ENCODE peak calls at places on chromosome 10, in ten cellular contexts. C is upper lobe of right lung, N is heart left ventricle, O is thoracic aorta, Y is Panc1, U is left lung, E is heart right ventricle, H is right lobe of liver, F is pancreas, S is RWPE2. G is an unnamed sample. For H3K4me1 and H3K9me3, the result is how much of the 10 kb centered on the place peaks cover.

GRCh38 chr10:69467928-69468770 is 16.9 kb downstream of the TSPAN15 start:
- ATAC-seq in C (no peak), N (peak), O (no peak), Y (no peak), U (no peak), E (peak), H (no peak), F (no peak), S (no peak), G (no peak)

GRCh38 chr10:119595715-119596515 is 849 bp downstream of the TIAL1 start:
- ATAC-seq in C (peak), N (no peak), O (no peak), Y (peak), U (peak), E (peak), H (peak), F (peak), S (peak), G (peak)

GRCh38 chr10:48667960-48668541 is 16.6 kb upstream of the WDFY4 start:
- ATAC-seq in C (peak), N (no peak), O (no peak), Y (no peak), U (no peak), E (no peak), H (peak), F (no peak), S (no peak), G (no peak)

GRCh38 chr10:72561745-72562166 is 64.1 kb downstream of the MICU1 start:
- ATAC-seq in C (no peak), N (no peak), O (no peak), Y (no peak), U (no peak), E (no peak), H (no peak), F (no peak), S (no peak), G (no peak)

GRCh38 chr10:71419002-71419540 is 22.4 kb downstream of the CDH23 start:
- ATAC-seq in C (no peak), N (no peak), O (no peak), Y (no peak), U (no peak), E (no peak), H (no peak), F (no peak), S (no peak), G (no peak)

GRCh38 chr10:11181996-11182395 is 164.3 kb downstream of the CELF2 start:
- ATAC-seq in C (no peak), N (peak), O (peak), Y (no peak), U (no peak), E (peak), H (no peak), F (no peak), S (no peak), G (peak)

GRCh38 chr10:97378933-97379921 is 21.9 kb downstream of the RRP12 start:
- ATAC-seq in C (peak), N (no peak), O (no peak), Y (peak), U (no peak), E (peak), H (no peak), F (no peak), S (no peak), G (no peak)

GRCh38 chr10:24488631-24489030 is 235.1 kb downstream of the ARHGAP21 start:
- ATAC-seq in C (no peak), N (no peak), O (no peak), Y (no peak), U (peak), E (no peak), H (peak), F (peak), S (no peak), G (no peak)

GRCh38 chr10:110840225-110840922 is 31.4 kb upstream of the PDCD4 start:
- ATAC-seq in C (peak), N (no peak), O (peak), Y (no peak), U (peak), E (peak), H (peak), F (peak), S (peak), G (peak)

GRCh38 chr10:36344240-36344639 is 702.1 kb upstream of the FZD8 start:
- ATAC-seq in C (no peak), N (no peak), O (no peak), Y (no peak), U (no peak), E (no peak), H (no peak), F (no peak), S (peak), G (no peak)

GRCh38 chr10:31102421-31102820 is 70.8 kb upstream of the ZNF438 start:
- ATAC-seq in C (no peak), N (no peak), O (no peak), Y (no peak), U (no peak), E (no peak), H (no peak), F (no peak), S (no peak), G (no peak)

GRCh38 chr10:100570518-100570865 is 34.7 kb downstream of the HIF1AN start:
- ATAC-seq in C (no peak), N (no peak), O (no peak), Y (no peak), U (no peak), E (no peak), H (no peak), F (no peak), S (no peak), G (no peak)

GRCh38 chr10:61628199-61628874 is 34.4 kb upstream of the CABCOCO1 start:
- ATAC-seq in C (no peak), N (no peak), O (no peak), Y (peak), U (peak), E (no peak), H (no peak), F (no peak), S (peak), G (no peak)

GRCh38 chr10:65556006-65556405 is 1369.8 kb upstream of the LRRTM3 start:
- ATAC-seq in C (no peak), N (no peak), O (no peak), Y (no peak), U (no peak), E (no peak), H (no peak), F (no peak), S (no peak), G (no peak)

GRCh38 chr10:14302035-14302434 is 28.7 kb downstream of the FRMD4A start:
- ATAC-seq in C (no peak), N (no peak), O (no peak), Y (no peak), U (no peak), E (no peak), H (no peak), F (no peak), S (no peak), G (no peak)

GRCh38 chr10:74855027-74855426 is 28.6 kb downstream of the KAT6B start:
- ATAC-seq in C (peak), N (peak), O (no peak), Y (no peak), U (peak), E (peak), H (peak), F (peak), S (no peak), G (no peak)

GRCh38 chr10:103739039-103739764 is 116.2 kb downstream of the SH3PXD2A start:
- ATAC-seq in C (peak), N (no peak), O (peak), Y (peak), U (peak), E (peak), H (no peak), F (peak), S (peak), G (peak)

GRCh38 chr10:11168423-11169100 is 150.9 kb downstream of the CELF2 start:
- ATAC-seq in C (no peak), N (no peak), O (no peak), Y (no peak), U (no peak), E (no peak), H (no peak), F (no peak), S (no peak), G (no peak)

GRCh38 chr10:103793920-103794883 is 61.2 kb downstream of the SH3PXD2A start:
- ATAC-seq in C (peak), N (peak), O (no peak), Y (peak), U (peak), E (peak), H (peak), F (peak), S (no peak), G (peak)

GRCh38 chr10:103983367-103983911 is 16.5 kb downstream of the SLK start:
- ATAC-seq in C (peak), N (no peak), O (no peak), Y (peak), U (no peak), E (no peak), H (peak), F (no peak), S (no peak), G (no peak)

GRCh38 chr10:103919648-103920025 is 1.7 kb upstream of the STN1 start:
- ATAC-seq in C (no peak), N (no peak), O (no peak), Y (no peak), U (no peak), E (no peak), H (no peak), F (no peak), S (no peak), G (no peak)

GRCh38 chr10:6600224-6600987 is 20.3 kb upstream of the PRKCQ start:
- ATAC-seq in C (peak), N (no peak), O (no peak), Y (no peak), U (peak), E (no peak), H (no peak), F (no peak), S (no peak), G (no peak)

GRCh38 chr10:103080891-103081581 is 112.0 kb downstream of the NT5C2 start:
- ATAC-seq in C (no peak), N (no peak), O (no peak), Y (peak), U (no peak), E (peak), H (no peak), F (no peak), S (peak), G (no peak)

GRCh38 chr10:43347997-43348396 is 23.4 kb upstream of the FXYD4 start:
- ATAC-seq in C (no peak), N (no peak), O (no peak), Y (peak), U (no peak), E (no peak), H (no peak), F (no peak), S (no peak), G (no peak)

GRCh38 chr10:125072824-125073223 is 87.5 kb downstream of the CTBP2 start:
- ATAC-seq in C (no peak), N (no peak), O (no peak), Y (no peak), U (no peak), E (no peak), H (no peak), F (no peak), S (no peak), G (no peak)
- H3K4me1 ChIP-seq in C (under half), N (under half), O (under half), Y (under half), U (under half), E (under half), H (under half), F (under half), S (under half), G (under half)

DNA sequence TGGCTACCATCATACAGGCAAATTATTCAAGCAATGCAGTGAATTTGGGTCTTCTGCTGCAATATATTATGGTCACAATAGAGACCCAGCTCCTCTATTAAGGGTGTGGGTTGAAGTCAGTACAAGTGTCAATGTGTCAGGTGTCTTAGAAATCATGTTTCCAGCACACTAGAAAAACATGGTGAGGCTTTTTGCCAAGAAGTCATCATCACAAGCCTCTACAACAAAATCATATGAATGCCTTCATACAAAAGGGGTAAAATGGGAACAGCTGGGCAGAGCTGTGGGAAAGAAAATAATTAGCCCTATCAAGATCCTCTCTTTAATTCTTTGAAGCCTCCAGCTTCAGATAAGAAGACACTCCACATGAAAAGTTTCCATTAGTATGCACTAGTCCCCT is 37.2 kb downstream of the FAM13C start:
- ATAC-seq in C (no peak), N (no peak), O (no peak), Y (no peak), U (no peak), E (no peak), H (no peak), F (no peak), S (no peak), G (no peak)
- H3K27ac ChIP-seq in C (no peak), N (no peak), O (no peak), Y (no peak), U (no peak), E (no peak), H (no peak), F (no peak), S (no peak), G (peak)

GRCh38 chr10:131787961-131788360 is 112.8 kb upstream of the PPP2R2D start:
- ATAC-seq in C (no peak), N (no peak), O (no peak), Y (no peak), U (no peak), E (no peak), H (peak), F (no peak), S (no peak), G (no peak)
- H3K9me3 ChIP-seq in C (under half), N (under half), O (under half), Y (under half), U (under half), E (under half), H (under half), F (under half), S (under half), G (under half)

GRCh38 chr10:3827768-3828403 is 42.9 kb upstream of the KLF6 start:
- ATAC-seq in C (no peak), N (no peak), O (no peak), Y (no peak), U (no peak), E (peak), H (no peak), F (no peak), S (no peak), G (peak)
- H3K4me1 ChIP-seq in C (under half), N (under half), O (under half), Y (half or more), U (under half), E (under half), H (under half), F (under half), S (under half), G (under half)

GRCh38 chr10:89373916-89374711 is 3.7 kb upstream of the IFIT1B start:
- ATAC-seq in C (peak), N (peak), O (peak), Y (peak), U (peak), E (peak), H (peak), F (peak), S (peak), G (peak)
- H3K27ac ChIP-seq in C (peak), N (peak), O (peak), Y (peak), U (peak), E (peak), H (peak), F (peak), S (peak), G (peak)

DNA sequence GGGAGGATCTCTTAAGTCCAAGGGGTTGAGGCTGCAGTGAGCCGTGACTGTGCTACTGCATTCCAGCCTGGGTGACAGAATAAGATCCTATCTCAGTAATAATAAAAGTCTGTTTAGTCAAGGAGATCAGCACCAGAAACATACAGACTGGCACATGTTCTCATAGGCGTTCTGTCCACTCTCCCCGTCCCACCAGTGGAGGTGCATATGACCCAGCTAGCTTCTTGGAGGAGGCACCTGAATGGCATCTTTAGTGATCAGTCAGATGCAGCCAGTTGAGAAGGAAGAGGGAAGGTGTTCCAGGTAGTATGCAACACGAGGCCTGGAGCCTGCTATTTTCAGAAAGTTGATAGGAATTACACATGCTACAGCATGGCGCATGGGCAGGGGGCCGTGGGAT is 45.3 kb upstream of the SVIL start:
- ATAC-seq in C (no peak), N (no peak), O (no peak), Y (no peak), U (no peak), E (no peak), H (no peak), F (no peak), S (no peak), G (no peak)
- H3K9me3 ChIP-seq in C (under half), N (under half), O (under half), Y (under half), U (under half), E (under half), H (under half), F (under half), S (under half), G (under half)

G was measured in gastroesophageal sphincter.